ENCODE peak calls at places on chromosomes 11 and 22, in ten cellular contexts. Z, J, Q, G, Y, X, A, P, I and L are unnamed samples.

GRCh38 chr11:61555051-61555969 is 25.6 kb downstream of the SYT7 start:
- DNase-seq in Z (no peak), J (no peak), Q (no peak), G (no peak), Y (no peak), X (no peak), A (no peak), P (no peak), I (no peak), L (no peak)

GRCh38 chr22:40620464-40621046 is 16.0 kb downstream of the MRTFA start:
- DNase-seq in Z (no peak), J (peak), Q (no peak), G (no peak), Y (no peak), X (no peak), A (no peak), P (no peak), I (no peak), L (no peak)

GRCh38 chr22:25077964-25078363 is 121.7 kb upstream of the CRYBB3 start:
- DNase-seq in Z (no peak), J (no peak), Q (no peak), G (no peak), Y (no peak), X (no peak), A (no peak), P (no peak), I (no peak), L (no peak)

GRCh38 chr11:68113986-68114385 is 7.2 kb downstream of the CHKA start:
- DNase-seq in Z (no peak), J (peak), Q (no peak), G (peak), Y (no peak), X (no peak), A (no peak), P (no peak), I (no peak), L (no peak)

GRCh38 chr11:9112075-9112474 is 20.7 kb upstream of the SCUBE2 start:
- DNase-seq in Z (no peak), J (no peak), Q (no peak), G (no peak), Y (no peak), X (no peak), A (no peak), P (no peak), I (no peak), L (no peak)

GRCh38 chr11:131712897-131713296 is 342.5 kb downstream of the NTM start:
- DNase-seq in Z (no peak), J (peak), Q (no peak), G (no peak), Y (no peak), X (no peak), A (no peak), P (no peak), I (no peak), L (no peak)

GRCh38 chr11:68798221-68798813 is 43.4 kb downstream of the CPT1A start:
- DNase-seq in Z (peak), J (peak), Q (no peak), G (no peak), Y (no peak), X (no peak), A (peak), P (no peak), I (no peak), L (no peak)

GRCh38 chr11:67371549-67372231 is 1.7 kb downstream of the CLCF1 start:
- DNase-seq in Z (peak), J (peak), Q (no peak), G (no peak), Y (peak), X (peak), A (no peak), P (no peak), I (peak), L (no peak)

GRCh38 chr11:118921121-118921928 is 4.4 kb downstream of the BCL9L start:
- DNase-seq in Z (peak), J (peak), Q (no peak), G (no peak), Y (peak), X (peak), A (peak), P (no peak), I (peak), L (peak)

GRCh38 chr11:120601566-120601965 is 90.0 kb downstream of the GRIK4 start:
- DNase-seq in Z (no peak), J (peak), Q (no peak), G (no peak), Y (no peak), X (no peak), A (no peak), P (no peak), I (no peak), L (peak)

GRCh38 chr11:120598517-120599209 is 87.1 kb downstream of the GRIK4 start:
- DNase-seq in Z (no peak), J (no peak), Q (no peak), G (no peak), Y (peak), X (no peak), A (no peak), P (no peak), I (no peak), L (no peak)

GRCh38 chr11:120599816-120600420 is 88.4 kb downstream of the GRIK4 start:
- DNase-seq in Z (no peak), J (no peak), Q (no peak), G (no peak), Y (peak), X (no peak), A (no peak), P (no peak), I (no peak), L (no peak)

GRCh38 chr11:120594746-120595145 is 83.2 kb downstream of the GRIK4 start:
- DNase-seq in Z (no peak), J (no peak), Q (no peak), G (no peak), Y (peak), X (no peak), A (no peak), P (no peak), I (no peak), L (no peak)

DNA sequence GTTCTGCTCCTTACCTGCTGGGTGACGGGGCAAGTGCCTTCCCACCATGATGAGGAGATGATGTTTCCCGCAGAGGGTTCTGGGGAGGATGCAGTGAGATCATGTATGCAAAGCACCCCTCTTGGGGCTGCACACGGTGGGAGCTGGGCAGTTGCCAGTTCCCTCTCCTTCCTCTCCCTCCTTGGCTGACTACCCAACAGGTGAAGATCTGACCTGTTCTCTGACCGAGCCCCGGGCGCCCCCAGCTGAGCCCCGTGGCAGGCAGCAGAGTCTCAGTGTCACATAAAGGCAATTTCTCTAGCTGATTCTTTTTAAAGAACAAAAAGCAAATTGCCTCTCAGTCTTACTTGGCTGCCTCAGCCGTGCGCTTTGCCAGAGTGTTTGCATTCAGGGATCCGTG is 85.7 kb downstream of the GRIK4 start:
- DNase-seq in Z (no peak), J (no peak), Q (no peak), G (no peak), Y (peak), X (no peak), A (no peak), P (no peak), I (no peak), L (no peak)
- H3K4me3 ChIP-seq in Z (no peak), J (no peak), Q (no peak), G (no peak), Y (peak), X (no peak), A (peak), P (no peak), I (no peak), L (no peak)

GRCh38 chr11:59815754-59816153 is 5.2 kb upstream of the MRPL16 start:
- DNase-seq in Z (no peak), J (no peak), Q (no peak), G (no peak), Y (no peak), X (no peak), A (no peak), P (no peak), I (no peak), L (no peak)

GRCh38 chr11:59813364-59813763 is 2.8 kb upstream of the MRPL16 start:
- DNase-seq in Z (no peak), J (no peak), Q (no peak), G (no peak), Y (no peak), X (no peak), A (no peak), P (no peak), I (no peak), L (no peak)

GRCh38 chr11:59822989-59823566 is 12.5 kb upstream of the MRPL16 start:
- DNase-seq in Z (peak), J (peak), Q (no peak), G (no peak), Y (no peak), X (no peak), A (peak), P (no peak), I (no peak), L (no peak)

DNA sequence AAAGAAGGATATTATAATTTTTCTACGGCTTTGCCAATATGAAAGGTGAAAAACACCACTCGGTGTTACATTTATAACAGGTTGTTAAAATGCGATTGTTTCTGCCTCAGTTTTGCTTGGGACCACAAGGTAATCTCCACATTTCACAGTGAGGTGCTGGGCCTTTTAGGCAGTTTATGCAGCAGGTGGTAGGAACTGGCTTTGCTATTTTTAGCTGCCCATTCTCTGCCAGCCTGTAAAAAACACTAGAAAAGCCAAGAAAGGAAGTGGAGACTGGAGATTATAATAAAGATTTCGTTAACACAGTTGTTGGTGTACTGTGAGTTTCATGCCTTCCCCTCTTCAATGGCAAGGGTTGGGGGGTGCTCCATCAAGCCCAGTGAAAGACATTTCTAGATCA is 8.0 kb upstream of the MRPL16 start:
- DNase-seq in Z (no peak), J (no peak), Q (no peak), G (no peak), Y (no peak), X (no peak), A (no peak), P (no peak), I (no peak), L (no peak)
- H3K4me3 ChIP-seq in Z (no peak), J (no peak), Q (no peak), G (no peak), Y (no peak), X (no peak), A (no peak), P (no peak), I (no peak), L (no peak)

GRCh38 chr22:36386351-36386899 is 1.3 kb downstream of the MYH9 start:
- DNase-seq in Z (no peak), J (no peak), Q (no peak), G (no peak), Y (peak), X (peak), A (peak), P (no peak), I (peak), L (no peak)

GRCh38 chr22:36383110-36383581 is 4.6 kb downstream of the MYH9 start:
- DNase-seq in Z (peak), J (peak), Q (no peak), G (no peak), Y (no peak), X (no peak), A (peak), P (no peak), I (no peak), L (no peak)

GRCh38 chr22:36386900-36387663 is 685 bp downstream of the MYH9 start:
- DNase-seq in Z (peak), J (no peak), Q (no peak), G (no peak), Y (peak), X (peak), A (peak), P (no peak), I (peak), L (no peak)

GRCh38 chr22:36385491-36386350 is 2.0 kb downstream of the MYH9 start:
- DNase-seq in Z (peak), J (no peak), Q (no peak), G (no peak), Y (peak), X (peak), A (peak), P (no peak), I (peak), L (no peak)

GRCh38 chr22:36384766-36385400 is 2.9 kb downstream of the MYH9 start:
- DNase-seq in Z (peak), J (no peak), Q (no peak), G (no peak), Y (no peak), X (no peak), A (no peak), P (no peak), I (peak), L (no peak)
- H3K4me3 ChIP-seq in Z (peak), J (peak), Q (peak), G (peak), Y (peak), X (peak), A (peak), P (peak), I (peak), L (peak)

GRCh38 chr11:44987506-44987905 is 36.8 kb upstream of the TP53I11 start:
- DNase-seq in Z (no peak), J (no peak), Q (no peak), G (no peak), Y (no peak), X (no peak), A (no peak), P (no peak), I (no peak), L (no peak)
- H3K4me3 ChIP-seq in Z (no peak), J (no peak), Q (no peak), G (no peak), Y (no peak), X (no peak), A (no peak), P (no peak), I (no peak), L (no peak)